ENCODE peak calls at places on chromosomes 2 and 18, in five cellular contexts. E, L, P, R and Q are unnamed samples.

GRCh38 chr2:3738454-3738853 is 35.1 kb downstream of the DCDC2C start:
- DNase-seq in E (peak), L (no peak), P (peak), R (no peak), Q (no peak)

GRCh38 chr2:16774980-16775963 is 109.6 kb upstream of the CYRIA start:
- DNase-seq in E (no peak), L (no peak), P (peak), R (no peak), Q (no peak)

GRCh38 chr18:70469916-70470315 is 181.1 kb downstream of the SOCS6 start:
- DNase-seq in E (no peak), L (no peak), P (no peak), R (no peak), Q (no peak)

GRCh38 chr2:236720974-236721600 is 151.5 kb downstream of the ACKR3 start:
- DNase-seq in E (no peak), L (no peak), P (no peak), R (no peak), Q (no peak)

GRCh38 chr2:220276736-220277444 is 649.5 kb downstream of the SLC4A3 start:
- DNase-seq in E (no peak), L (no peak), P (no peak), R (no peak), Q (peak)

GRCh38 chr2:67649331-67650071 is 252.4 kb downstream of the ETAA1 start:
- DNase-seq in E (no peak), L (peak), P (no peak), R (no peak), Q (no peak)

GRCh38 chr18:10142496-10143160 is 228.8 kb downstream of the VAPA start:
- DNase-seq in E (peak), L (peak), P (no peak), R (no peak), Q (no peak)

GRCh38 chr2:11933854-11934253 is 187.4 kb downstream of the LPIN1 start:
- DNase-seq in E (no peak), L (no peak), P (no peak), R (no peak), Q (no peak)

GRCh38 chr18:48868468-48869466 is 82.0 kb downstream of the SMAD7 start:
- DNase-seq in E (peak), L (no peak), P (peak), R (peak), Q (no peak)

GRCh38 chr2:186544255-186544675 is 45.6 kb upstream of the ITGAV start:
- DNase-seq in E (no peak), L (peak), P (peak), R (no peak), Q (no peak)

GRCh38 chr2:62817348-62817747 is 111.8 kb downstream of the EHBP1 start:
- DNase-seq in E (no peak), L (no peak), P (no peak), R (no peak), Q (no peak)

GRCh38 chr2:16656087-16656486 is 9.5 kb downstream of the CYRIA start:
- DNase-seq in E (no peak), L (no peak), P (no peak), R (no peak), Q (no peak)

GRCh38 chr2:2881507-2881906 is 496.1 kb downstream of the EIPR1 start:
- DNase-seq in E (no peak), L (no peak), P (no peak), R (no peak), Q (no peak)

GRCh38 chr2:22486343-22486742 is 898.6 kb upstream of the KLHL29 start:
- DNase-seq in E (no peak), L (no peak), P (no peak), R (no peak), Q (no peak)

GRCh38 chr2:73938761-73939352 is 12.2 kb downstream of the DGUOK start:
- DNase-seq in E (no peak), L (peak), P (no peak), R (no peak), Q (peak)

GRCh38 chr2:102698369-102699111 is 63.3 kb upstream of the TMEM182 start:
- DNase-seq in E (no peak), L (no peak), P (no peak), R (no peak), Q (no peak)

GRCh38 chr2:236951830-236952475 is 133.7 kb upstream of the COPS8 start:
- DNase-seq in E (no peak), L (no peak), P (no peak), R (no peak), Q (no peak)

GRCh38 chr2:20018576-20019152 is 6.2 kb upstream of the MATN3 start:
- DNase-seq in E (no peak), L (no peak), P (no peak), R (no peak), Q (no peak)

GRCh38 chr18:35508746-35509338 is 11.1 kb upstream of the INO80C start:
- DNase-seq in E (no peak), L (no peak), P (no peak), R (no peak), Q (no peak)

GRCh38 chr2:85257359-85258193 is 70.2 kb downstream of the TGOLN2 start:
- DNase-seq in E (no peak), L (no peak), P (no peak), R (no peak), Q (no peak)

GRCh38 chr18:74604366-74604765 is 6.7 kb downstream of the ZNF407 start:
- DNase-seq in E (no peak), L (no peak), P (no peak), R (no peak), Q (no peak)
- TF ChIP-seq CTCF in E (no peak), L (no peak), P (no peak), R (no peak), Q (peak)

DNA sequence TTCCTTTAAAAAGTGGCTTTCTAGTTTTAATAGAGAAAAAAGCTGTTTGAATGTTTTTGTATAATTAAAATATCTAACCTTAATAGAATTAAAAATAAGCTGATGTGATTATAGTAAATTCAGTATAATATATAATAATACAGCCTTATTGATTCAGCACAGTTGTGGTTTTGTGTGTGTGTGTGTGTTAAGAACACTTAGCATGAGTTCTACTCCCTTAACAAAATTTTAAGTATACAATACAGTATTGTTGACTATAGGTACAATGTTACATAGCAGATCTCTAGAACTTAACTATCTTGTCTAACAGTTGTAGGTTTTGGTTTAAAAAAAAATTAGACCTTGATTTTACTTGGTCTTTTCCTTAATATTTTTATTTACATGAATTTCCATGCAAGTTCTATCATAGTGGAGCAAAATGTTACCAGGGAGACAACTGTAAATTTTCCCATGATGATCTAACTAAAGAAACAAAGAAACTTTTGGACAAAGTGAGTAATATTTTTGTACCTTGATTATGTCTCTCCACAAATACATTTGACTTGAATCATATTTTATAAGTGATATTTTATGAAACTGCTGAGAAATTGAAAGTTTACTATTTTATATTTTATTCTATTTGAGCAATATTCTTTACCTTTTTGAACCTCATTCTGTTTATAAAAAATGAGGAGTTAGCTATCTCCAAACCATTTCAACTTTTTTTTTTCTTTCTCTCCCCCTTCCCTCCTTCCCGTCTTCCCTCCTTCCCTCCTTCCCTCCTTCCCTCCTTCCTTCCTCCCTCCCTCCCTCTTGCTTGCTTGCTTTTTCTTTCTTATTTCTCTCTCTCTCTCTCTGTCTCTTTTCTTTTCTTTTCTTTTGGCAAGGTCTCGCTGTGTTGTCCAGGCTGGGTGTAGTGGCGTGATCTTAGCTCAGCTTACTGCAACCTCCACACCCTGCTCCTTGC is 46.3 kb downstream of the ZC3H6 start:
- DNase-seq in E (no peak), L (no peak), P (no peak), R (no peak), Q (no peak)
- H3K4me3 ChIP-seq in E (no peak), L (no peak), P (no peak), R (no peak), Q (no peak)

GRCh38 chr2:38537937-38538525 is 64.7 kb downstream of the HNRNPLL start:
- DNase-seq in E (no peak), L (no peak), P (no peak), R (no peak), Q (no peak)

GRCh38 chr2:38535404-38535744 is 67.4 kb downstream of the HNRNPLL start:
- DNase-seq in E (no peak), L (no peak), P (no peak), R (no peak), Q (no peak)

GRCh38 chr2:38540580-38541290 is 62.0 kb downstream of the HNRNPLL start:
- DNase-seq in E (no peak), L (no peak), P (no peak), R (no peak), Q (no peak)

GRCh38 chr2:38535745-38536506 is 66.8 kb downstream of the HNRNPLL start:
- DNase-seq in E (peak), L (peak), P (peak), R (peak), Q (no peak)

DNA sequence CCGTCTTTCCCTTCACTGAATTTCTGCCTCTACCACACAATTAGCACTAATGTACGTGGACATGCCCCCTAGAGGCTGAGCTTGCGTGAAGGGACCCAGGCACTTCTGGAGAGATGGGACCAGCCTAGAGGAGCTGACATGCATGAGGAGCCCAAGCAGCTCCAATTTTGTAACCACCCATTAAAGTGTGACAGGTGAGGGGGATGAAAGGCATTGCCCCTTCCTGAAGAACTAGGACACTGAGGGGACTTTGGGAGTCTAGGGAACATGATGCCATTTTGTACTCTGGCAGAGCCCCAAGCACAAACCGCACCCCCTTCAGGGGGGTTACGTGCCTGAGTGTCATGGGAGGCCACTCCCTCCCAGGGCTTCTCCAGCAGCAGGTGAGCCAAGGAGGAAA is 63.6 kb downstream of the HNRNPLL start:
- DNase-seq in E (no peak), L (no peak), P (no peak), R (no peak), Q (no peak)
- TF ChIP-seq CTCF in E (no peak), L (no peak), P (peak), R (no peak), Q (no peak)

DNA sequence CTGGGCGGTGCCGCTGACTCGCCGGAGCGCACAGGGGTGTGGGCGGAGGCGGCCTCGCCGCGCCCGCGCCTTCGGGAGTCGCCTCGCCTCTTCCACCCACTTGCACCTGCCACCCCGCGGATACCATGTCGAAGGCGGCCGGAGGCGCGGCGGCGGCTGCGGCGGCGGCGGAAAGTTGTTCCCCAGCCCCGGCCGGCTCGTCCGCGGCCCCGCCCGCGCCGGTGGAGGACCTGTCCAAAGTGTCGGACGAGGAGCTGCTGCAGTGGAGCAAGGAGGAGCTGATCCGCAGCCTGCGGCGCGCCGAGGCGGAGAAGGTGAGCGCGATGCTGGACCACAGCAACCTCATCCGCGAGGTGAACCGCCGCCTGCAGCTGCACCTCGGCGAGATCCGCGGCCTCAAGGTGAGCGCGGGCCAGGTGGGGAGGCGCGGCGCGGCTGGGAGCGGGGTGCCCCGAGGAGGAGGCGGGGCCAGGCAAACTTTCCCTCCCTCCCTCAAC is 758 bp downstream of the CCDC85A start:
- DNase-seq in E (peak), L (no peak), P (no peak), R (no peak), Q (no peak)
- H3K4me3 ChIP-seq in E (peak), L (no peak), P (no peak), R (no peak), Q (peak)

GRCh38 chr2:35973132-35973736 is 382.3 kb upstream of the CRIM1 start:
- DNase-seq in E (peak), L (peak), P (peak), R (no peak), Q (no peak)
- TF ChIP-seq CTCF in E (peak), L (peak), P (peak), R (peak), Q (peak)

GRCh38 chr18:55575949-55576348 is 12.0 kb downstream of the TCF4 start:
- DNase-seq in E (no peak), L (no peak), P (no peak), R (no peak), Q (no peak)

GRCh38 chr18:55573386-55573785 is 14.6 kb downstream of the TCF4 start:
- DNase-seq in E (no peak), L (no peak), P (no peak), R (no peak), Q (no peak)

GRCh38 chr18:55577812-55578539 is 10.0 kb downstream of the TCF4 start:
- DNase-seq in E (no peak), L (no peak), P (no peak), R (no peak), Q (no peak)

GRCh38 chr18:55570966-55571365 is 17.0 kb downstream of the TCF4 start:
- DNase-seq in E (no peak), L (no peak), P (no peak), R (no peak), Q (no peak)

GRCh38 chr18:55575066-55575465 is 12.9 kb downstream of the TCF4 start:
- DNase-seq in E (no peak), L (no peak), P (no peak), R (no peak), Q (no peak)
- H3K4me3 ChIP-seq in E (no peak), L (no peak), P (no peak), R (no peak), Q (no peak)

DNA sequence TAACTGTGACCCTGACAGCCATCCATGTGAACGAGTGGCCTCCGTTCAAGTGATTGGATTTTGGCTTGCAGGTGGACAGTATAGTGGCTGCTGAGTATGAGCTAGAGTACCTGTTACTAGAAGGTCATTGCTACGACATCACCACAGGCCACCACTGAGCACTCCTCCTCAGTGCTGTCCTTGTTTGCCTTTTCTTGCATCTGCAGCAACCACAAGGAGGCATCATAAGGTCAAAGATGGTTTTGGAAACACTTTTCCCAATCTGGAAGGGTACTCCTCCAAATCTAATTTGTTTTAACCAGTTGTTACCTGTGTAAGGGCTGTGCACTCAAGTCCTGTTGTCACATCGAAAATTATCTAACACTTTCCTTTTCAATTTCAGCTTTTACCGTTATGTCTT is 81.2 kb downstream of the UGGT1 start:
- DNase-seq in E (no peak), L (no peak), P (peak), R (no peak), Q (no peak)
- TF ChIP-seq CTCF in E (no peak), L (peak), P (peak), R (no peak), Q (peak)

GRCh38 chr2:200784215-200784614 is 27.5 kb upstream of the BZW1 start:
- DNase-seq in E (no peak), L (no peak), P (no peak), R (no peak), Q (no peak)

GRCh38 chr2:200788129-200788718 is 23.5 kb upstream of the BZW1 start:
- DNase-seq in E (no peak), L (peak), P (no peak), R (no peak), Q (no peak)

GRCh38 chr2:200786423-200786822 is 25.3 kb upstream of the BZW1 start:
- DNase-seq in E (no peak), L (no peak), P (peak), R (no peak), Q (no peak)

GRCh38 chr2:200787351-200788128 is 24.2 kb upstream of the BZW1 start:
- DNase-seq in E (no peak), L (peak), P (no peak), R (no peak), Q (peak)

GRCh38 chr2:200786826-200787225 is 24.9 kb upstream of the BZW1 start:
- DNase-seq in E (no peak), L (peak), P (no peak), R (no peak), Q (no peak)
- H3K4me3 ChIP-seq in E (no peak), L (no peak), P (no peak), R (no peak), Q (no peak)

GRCh38 chr2:30747206-30747605 is 60.0 kb downstream of the CAPN13 start:
- DNase-seq in E (no peak), L (no peak), P (no peak), R (no peak), Q (no peak)
- TF ChIP-seq CTCF in E (no peak), L (no peak), P (no peak), R (no peak), Q (no peak)